ENCODE peak calls at places on chromosome X, in five cellular contexts. E, G, X, I and R are unnamed samples.

GRCh38 chrX:30889147-30890125 is at the start of gene TAB3:
- DNase-seq in E (peak), G (peak), X (peak), I (peak), R (peak)

GRCh38 chrX:66053414-66053813 is 13.5 kb upstream of the VSIG4 start:
- DNase-seq in E (no peak), G (no peak), X (no peak), I (no peak), R (no peak)

GRCh38 chrX:119655125-119655524 is 37.8 kb downstream of the SEPTIN6 start:
- DNase-seq in E (peak), G (peak), X (peak), I (peak), R (no peak)

GRCh38 chrX:41559662-41560061 is 112.5 kb downstream of the NYX start:
- DNase-seq in E (no peak), G (peak), X (peak), I (peak), R (no peak)

GRCh38 chrX:115960440-115961084 is 210.0 kb upstream of the AGTR2 start:
- DNase-seq in E (no peak), G (no peak), X (no peak), I (no peak), R (no peak)

GRCh38 chrX:83759872-83760271 is 101.1 kb upstream of the CYLC1 start:
- DNase-seq in E (no peak), G (no peak), X (no peak), I (peak), R (no peak)

GRCh38 chrX:105314468-105314867 is 94.0 kb upstream of the TEX13A start:
- DNase-seq in E (no peak), G (no peak), X (no peak), I (peak), R (no peak)

GRCh38 chrX:38717871-38718270 is 83.4 kb upstream of the MID1IP1 start:
- DNase-seq in E (no peak), G (no peak), X (no peak), I (peak), R (no peak)

GRCh38 chrX:11380187-11380586 is 87.0 kb downstream of the AMELX start:
- DNase-seq in E (no peak), G (no peak), X (no peak), I (no peak), R (no peak)

GRCh38 chrX:13223868-13224555 is 95.8 kb downstream of the ATXN3L start:
- DNase-seq in E (no peak), G (peak), X (no peak), I (peak), R (no peak)

GRCh38 chrX:31580726-31581125 is 508.9 kb upstream of the FTHL17 start:
- DNase-seq in E (no peak), G (no peak), X (no peak), I (peak), R (no peak)

GRCh38 chrX:117788339-117788738 is 328.3 kb downstream of the KLHL13 start:
- DNase-seq in E (no peak), G (no peak), X (no peak), I (no peak), R (no peak)

GRCh38 chrX:68462653-68463052 is 29.4 kb upstream of the OPHN1 start:
- DNase-seq in E (peak), G (no peak), X (no peak), I (peak), R (no peak)

GRCh38 chrX:141405486-141405877 is 163.2 kb upstream of the SPANXC start:
- DNase-seq in E (no peak), G (no peak), X (no peak), I (no peak), R (no peak)

GRCh38 chrX:12367254-12367653 is 229.0 kb downstream of the FRMPD4 start:
- DNase-seq in E (no peak), G (no peak), X (no peak), I (no peak), R (no peak)

GRCh38 chrX:131763674-131764073 is 219.8 kb downstream of the OR13H1 start:
- DNase-seq in E (peak), G (peak), X (peak), I (peak), R (peak)

GRCh38 chrX:15619053-15619772 is 18.5 kb upstream of the ACE2 start:
- DNase-seq in E (peak), G (no peak), X (no peak), I (peak), R (no peak)

GRCh38 chrX:72694170-72694569 is 19.9 kb downstream of the PHKA1 start:
- DNase-seq in E (no peak), G (no peak), X (no peak), I (peak), R (no peak)

GRCh38 chrX:3598046-3598605 is 115.3 kb downstream of the PRKX start:
- DNase-seq in E (no peak), G (no peak), X (no peak), I (no peak), R (no peak)

GRCh38 chrX:121407627-121408026 is 360.2 kb downstream of the GLUD2 start:
- DNase-seq in E (no peak), G (no peak), X (no peak), I (no peak), R (no peak)

GRCh38 chrX:38311743-38312142 is 15.6 kb downstream of the RPGR start:
- DNase-seq in E (no peak), G (no peak), X (no peak), I (no peak), R (no peak)

GRCh38 chrX:12013220-12013619 is 125.1 kb upstream of the FRMPD4 start:
- DNase-seq in E (no peak), G (no peak), X (no peak), I (peak), R (no peak)

GRCh38 chrX:75276666-75277065 is 2.8 kb downstream of the UPRT start:
- DNase-seq in E (no peak), G (no peak), X (no peak), I (no peak), R (no peak)

GRCh38 chrX:71542411-71542810 is 9.5 kb downstream of the OGT start:
- DNase-seq in E (no peak), G (no peak), X (no peak), I (peak), R (no peak)
- H3K27ac ChIP-seq in E (peak), G (no peak), X (no peak), I (no peak), R (peak)

GRCh38 chrX:24647257-24648058 is at the start of gene PCYT1B:
- DNase-seq in E (peak), G (peak), X (peak), I (peak), R (peak)

GRCh38 chrX:24651783-24652182 is 4.6 kb upstream of the PCYT1B start:
- DNase-seq in E (no peak), G (no peak), X (no peak), I (no peak), R (no peak)

GRCh38 chrX:24643116-24643515 is 4.0 kb downstream of the PCYT1B start:
- DNase-seq in E (peak), G (no peak), X (no peak), I (no peak), R (no peak)

GRCh38 chrX:24646745-24647182 is 383 bp downstream of the PCYT1B start:
- DNase-seq in E (no peak), G (no peak), X (no peak), I (no peak), R (no peak)
- TF ChIP-seq POLR2A in E (no peak), G (no peak), X (no peak), I (no peak), R (no peak)

GRCh38 chrX:110056419-110056818 is 53.5 kb downstream of the TMEM164 start:
- DNase-seq in E (no peak), G (no peak), X (no peak), I (no peak), R (no peak)

GRCh38 chrX:110059410-110059809 is 56.5 kb downstream of the TMEM164 start:
- DNase-seq in E (no peak), G (no peak), X (no peak), I (no peak), R (no peak)

GRCh38 chrX:110062919-110063318 is 60.0 kb downstream of the TMEM164 start:
- DNase-seq in E (no peak), G (no peak), X (no peak), I (no peak), R (no peak)

GRCh38 chrX:110060317-110060716 is 57.4 kb downstream of the TMEM164 start:
- DNase-seq in E (no peak), G (no peak), X (no peak), I (no peak), R (no peak)

DNA sequence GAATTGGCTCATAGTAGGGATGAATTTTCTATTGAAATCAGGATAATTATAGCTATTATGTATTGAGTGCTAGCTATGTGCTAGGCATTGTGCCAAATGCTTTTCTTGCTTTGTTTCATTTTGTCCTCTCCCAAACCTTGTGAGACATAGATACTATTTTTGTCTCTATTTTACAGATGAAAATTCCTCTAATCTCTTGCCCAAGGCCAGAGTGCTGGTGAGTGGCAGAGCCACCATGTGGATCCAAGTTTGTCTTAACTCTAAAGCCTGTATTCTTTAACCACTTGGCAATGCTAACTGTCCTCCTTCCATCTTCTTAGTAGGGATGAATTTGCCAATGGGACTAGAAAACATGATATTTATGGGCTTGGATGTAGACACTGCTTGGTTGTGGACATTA is 58.2 kb downstream of the TMEM164 start:
- DNase-seq in E (no peak), G (no peak), X (no peak), I (no peak), R (no peak)
- H3K27ac ChIP-seq in E (no peak), G (peak), X (no peak), I (no peak), R (no peak)

GRCh38 chrX:53321216-53321942 is 40.0 kb upstream of the IQSEC2 start:
- DNase-seq in E (peak), G (no peak), X (no peak), I (no peak), R (no peak)
- TF ChIP-seq POLR2A in E (peak), G (peak), X (no peak), I (no peak), R (no peak)

GRCh38 chrX:46898207-46898606 is 14.0 kb upstream of the JADE3 start:
- DNase-seq in E (no peak), G (no peak), X (no peak), I (no peak), R (no peak)

GRCh38 chrX:46904626-46905025 is 7.6 kb upstream of the JADE3 start:
- DNase-seq in E (no peak), G (no peak), X (no peak), I (no peak), R (no peak)

GRCh38 chrX:46903458-46904242 is 8.6 kb upstream of the JADE3 start:
- DNase-seq in E (peak), G (peak), X (peak), I (peak), R (peak)
- H3K27ac ChIP-seq in E (no peak), G (no peak), X (no peak), I (no peak), R (no peak)

DNA sequence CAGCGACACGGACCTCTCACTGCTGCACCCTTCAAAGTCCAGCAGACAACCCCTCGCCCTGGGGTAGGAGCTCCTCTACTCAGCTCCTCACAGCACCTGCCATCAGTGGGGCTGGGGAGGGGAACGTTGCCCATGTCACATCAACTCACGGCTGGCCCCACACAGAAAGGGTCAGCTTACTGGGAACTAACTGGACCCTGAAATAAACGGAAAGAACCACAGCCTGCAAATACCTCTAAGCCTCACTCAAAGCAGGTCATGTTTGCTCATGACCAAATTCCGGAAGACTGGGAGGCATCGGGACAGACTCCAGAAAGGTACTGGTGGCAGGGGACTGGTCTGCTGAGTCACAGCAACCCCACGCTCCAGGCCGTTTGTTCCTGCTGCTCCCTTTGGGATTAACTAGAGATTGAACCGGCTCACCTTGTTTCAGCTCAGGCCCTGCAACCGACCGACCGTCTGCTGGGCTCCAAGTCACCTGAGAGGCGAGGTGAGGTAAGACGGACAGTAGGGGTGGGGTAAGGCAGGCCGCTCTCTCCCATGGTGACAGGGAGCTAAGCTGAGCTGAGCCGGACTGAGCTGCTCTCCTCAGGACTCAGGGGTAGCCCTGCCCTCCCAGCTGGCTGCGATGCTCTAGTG is 5.6 kb downstream of the G6PD start:
- DNase-seq in E (no peak), G (no peak), X (no peak), I (no peak), R (peak)
- TF ChIP-seq POLR2A in E (peak), G (no peak), X (no peak), I (no peak), R (no peak)

GRCh38 chrX:94742772-94743171 is 1068.8 kb downstream of the FAM133A start:
- DNase-seq in E (no peak), G (no peak), X (no peak), I (no peak), R (no peak)
- H3K27ac ChIP-seq in E (no peak), G (no peak), X (no peak), I (no peak), R (no peak)

GRCh38 chrX:40097492-40098263 is at the start of gene BCOR:
- DNase-seq in E (peak), G (peak), X (peak), I (peak), R (peak)
- TF ChIP-seq POLR2A in E (peak), G (peak), X (peak), I (peak), R (peak)

GRCh38 chrX:45202171-45202570 is 1.5 kb upstream of the DIPK2B start:
- DNase-seq in E (no peak), G (no peak), X (no peak), I (no peak), R (no peak)

GRCh38 chrX:45196701-45197100 is 4.0 kb downstream of the DIPK2B start:
- DNase-seq in E (no peak), G (no peak), X (no peak), I (peak), R (no peak)

GRCh38 chrX:45198706-45199105 is 2.0 kb downstream of the DIPK2B start:
- DNase-seq in E (no peak), G (no peak), X (no peak), I (no peak), R (no peak)

GRCh38 chrX:45200741-45201234 is at the start of gene DIPK2B:
- DNase-seq in E (peak), G (peak), X (no peak), I (no peak), R (no peak)

GRCh38 chrX:45198301-45198700 is 2.4 kb downstream of the DIPK2B start:
- DNase-seq in E (no peak), G (no peak), X (no peak), I (no peak), R (no peak)
- H3K27ac ChIP-seq in E (no peak), G (peak), X (no peak), I (no peak), R (peak)

GRCh38 chrX:147913570-147913969 is 1.9 kb downstream of the FMR1 start:
- DNase-seq in E (no peak), G (no peak), X (no peak), I (no peak), R (no peak)

GRCh38 chrX:147910607-147911006 is 1.1 kb upstream of the FMR1 start:
- DNase-seq in E (no peak), G (no peak), X (no peak), I (no peak), R (no peak)

GRCh38 chrX:147914609-147915008 is 2.9 kb downstream of the FMR1 start:
- DNase-seq in E (no peak), G (no peak), X (no peak), I (no peak), R (no peak)

GRCh38 chrX:147912093-147912801 is 528 bp downstream of the FMR1 start:
- DNase-seq in E (peak), G (peak), X (peak), I (peak), R (peak)

DNA sequence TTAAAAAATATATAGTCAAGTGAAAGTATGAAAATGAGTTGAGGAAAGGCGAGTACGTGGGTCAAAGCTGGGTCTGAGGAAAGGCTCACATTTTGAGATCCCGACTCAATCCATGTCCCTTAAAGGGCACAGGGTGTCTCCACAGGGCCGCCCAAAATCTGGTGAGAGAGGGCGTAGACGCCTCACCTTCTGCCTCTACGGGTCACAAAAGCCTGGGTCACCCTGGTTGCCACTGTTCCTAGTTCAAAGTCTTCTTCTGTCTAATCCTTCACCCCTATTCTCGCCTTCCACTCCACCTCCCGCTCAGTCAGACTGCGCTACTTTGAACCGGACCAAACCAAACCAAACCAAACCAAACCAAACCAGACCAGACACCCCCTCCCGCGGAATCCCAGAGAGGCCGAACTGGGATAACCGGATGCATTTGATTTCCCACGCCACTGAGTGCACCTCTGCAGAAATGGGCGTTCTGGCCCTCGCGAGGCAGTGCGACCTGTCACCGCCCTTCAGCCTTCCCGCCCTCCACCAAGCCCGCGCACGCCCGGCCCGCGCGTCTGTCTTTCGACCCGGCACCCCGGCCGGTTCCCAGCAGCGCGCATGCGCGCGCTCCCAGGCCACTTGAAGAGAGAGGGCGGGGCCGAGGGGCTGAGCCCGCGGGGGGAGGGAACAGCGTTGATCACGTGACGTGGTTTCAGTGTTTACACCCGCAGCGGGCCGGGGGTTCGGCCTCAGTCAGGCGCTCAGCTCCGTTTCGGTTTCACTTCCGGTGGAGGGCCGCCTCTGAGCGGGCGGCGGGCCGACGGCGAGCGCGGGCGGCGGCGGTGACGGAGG is at the start of gene FMR1:
- DNase-seq in E (peak), G (peak), X (peak), I (peak), R (peak)
- TF ChIP-seq POLR2A in E (peak), G (peak), X (peak), I (peak), R (no peak)